ENCODE peak calls at places on chromosomes 1 and 21, in nine cellular contexts. V is H9, L is GF-D8, I is mucosa of gallbladder, S is EL, X is WTC11, P is 8988T, W is ELR, N is NCI-H446 treated with DMSO at 0.1 percent for 48 hours. Y is an unnamed sample.

GRCh38 chr1:24052119-24052695 is 59.7 kb downstream of the MYOM3 start:
- DNase-seq in P (no peak), W (no peak), S (no peak), L (no peak), I (no peak), N (no peak), X (no peak), V (no peak), Y (no peak)

GRCh38 chr1:158649052-158649451 is 37.5 kb downstream of the SPTA1 start:
- DNase-seq in P (no peak), L (no peak), V (no peak), I (no peak), N (no peak), X (no peak), W (no peak), S (no peak), Y (no peak)

GRCh38 chr1:94621392-94621791 is 79.8 kb upstream of the F3 start:
- DNase-seq in W (peak), N (no peak), L (no peak), X (no peak), V (no peak), I (peak), S (peak), P (no peak), Y (no peak)

GRCh38 chr1:74731399-74732052 is 1.3 kb downstream of the CRYZ start:
- DNase-seq in W (peak), X (no peak), L (no peak), P (no peak), N (no peak), V (no peak), S (peak), I (peak), Y (no peak)

GRCh38 chr21:26267389-26267788 is 96.8 kb upstream of the APP start:
- DNase-seq in W (no peak), V (no peak), S (no peak), L (no peak), I (peak), N (peak), P (no peak), X (no peak), Y (no peak)

GRCh38 chr1:200979574-200980451 is 43.7 kb downstream of the KIF21B start:
- DNase-seq in V (peak), L (peak), N (no peak), X (peak), S (peak), I (no peak), P (peak), W (peak), Y (no peak)

GRCh38 chr1:25795955-25796806 is 3.8 kb upstream of the SELENON start:
- DNase-seq in N (no peak), S (no peak), P (no peak), X (no peak), V (no peak), W (no peak), I (no peak), L (no peak), Y (no peak)

GRCh38 chr21:44067011-44067839 is 40.0 kb upstream of the PWP2 start:
- DNase-seq in S (no peak), N (no peak), X (no peak), V (no peak), W (no peak), P (no peak), I (no peak), L (no peak), Y (no peak)

GRCh38 chr1:169928438-169929209 is 34.9 kb upstream of the SCYL3 start:
- DNase-seq in V (no peak), N (peak), S (peak), L (peak), X (no peak), P (no peak), I (no peak), W (peak), Y (peak)

GRCh38 chr1:36486436-36487335 is 4.0 kb upstream of the CSF3R start:
- DNase-seq in P (no peak), I (peak), X (no peak), N (no peak), L (peak), W (no peak), V (no peak), S (no peak), Y (no peak)

GRCh38 chr1:185626344-185626743 is 107.8 kb upstream of the HMCN1 start:
- DNase-seq in N (no peak), S (no peak), V (no peak), I (no peak), P (no peak), W (no peak), X (no peak), L (no peak), Y (no peak)

GRCh38 chr1:226700861-226701260 is 38.2 kb downstream of the ITPKB start:
- DNase-seq in W (no peak), I (no peak), P (no peak), L (no peak), X (no peak), S (no peak), V (no peak), N (no peak), Y (no peak)

GRCh38 chr1:9561429-9561828 is 22.2 kb downstream of the SLC25A33 start:
- DNase-seq in W (peak), X (no peak), P (no peak), N (peak), I (peak), S (peak), L (peak), V (no peak), Y (peak)

GRCh38 chr1:154453577-154454352 is 48.3 kb upstream of the TDRD10 start:
- DNase-seq in S (peak), W (peak), I (no peak), X (no peak), P (no peak), N (no peak), L (peak), V (no peak), Y (no peak)

GRCh38 chr1:212651521-212651920 is 43.0 kb downstream of the ATF3 start:
- DNase-seq in P (no peak), X (no peak), N (no peak), V (no peak), L (no peak), W (peak), I (no peak), S (peak), Y (no peak)

GRCh38 chr1:111635324-111636009 is 15.9 kb downstream of the RAP1A start:
- DNase-seq in I (no peak), L (no peak), P (no peak), N (no peak), S (no peak), W (no peak), V (no peak), X (no peak), Y (no peak)

GRCh38 chr1:39275836-39276507 is 71.5 kb downstream of the MACF1 start:
- DNase-seq in W (no peak), P (no peak), S (no peak), N (no peak), V (no peak), X (no peak), L (no peak), I (no peak), Y (peak)

GRCh38 chr1:160813215-160813614 is 17.2 kb downstream of the LY9 start:
- DNase-seq in L (no peak), I (no peak), N (no peak), X (no peak), V (no peak), W (peak), S (no peak), P (peak), Y (no peak)

GRCh38 chr1:17494114-17494729 is 45.3 kb upstream of the ARHGEF10L start:
- DNase-seq in V (peak), N (no peak), P (peak), I (peak), L (no peak), X (peak), W (peak), S (peak), Y (peak)

GRCh38 chr1:240237305-240237721 is 145.6 kb downstream of the FMN2 start:
- DNase-seq in W (peak), L (no peak), N (no peak), S (peak), I (no peak), V (no peak), X (no peak), P (no peak), Y (no peak)

GRCh38 chr1:100542264-100542663 is 4.3 kb downstream of the GPR88 start:
- DNase-seq in L (no peak), P (no peak), X (no peak), W (no peak), S (no peak), N (peak), V (no peak), I (no peak), Y (peak)

GRCh38 chr1:19569786-19570185 is 74.3 kb upstream of the NBL1 start:
- DNase-seq in N (no peak), V (no peak), P (no peak), I (no peak), L (no peak), X (no peak), S (no peak), W (no peak), Y (no peak)

GRCh38 chr1:181647314-181648035 is 164.2 kb downstream of the CACNA1E start:
- DNase-seq in L (no peak), P (no peak), S (no peak), X (no peak), V (no peak), I (peak), W (no peak), N (no peak), Y (no peak)

GRCh38 chr1:25683731-25684130 is 67.1 kb downstream of the MAN1C1 start:
- DNase-seq in I (no peak), V (no peak), W (peak), S (peak), N (no peak), L (no peak), X (no peak), P (no peak), Y (no peak)

GRCh38 chr1:93143136-93143535 is 37.1 kb downstream of the TMED5 start:
- DNase-seq in N (no peak), L (no peak), I (no peak), V (no peak), S (no peak), X (no peak), W (no peak), P (no peak), Y (no peak)

GRCh38 chr1:109197163-109198042 is 16.3 kb upstream of the SARS1 start:
- DNase-seq in W (peak), S (peak), L (no peak), V (peak), P (peak), I (peak), X (no peak), N (no peak), Y (no peak)

GRCh38 chr1:58933599-58933926 is 149.7 kb upstream of the JUN start:
- DNase-seq in X (no peak), N (no peak), V (no peak), P (no peak), L (no peak), W (peak), S (no peak), I (no peak), Y (no peak)

GRCh38 chr1:247548092-247548491 is 842 bp upstream of the GCSAML start:
- DNase-seq in S (no peak), L (peak), X (no peak), P (no peak), W (no peak), V (no peak), N (no peak), I (no peak), Y (no peak)

GRCh38 chr1:8092603-8093141 is 66.6 kb upstream of the ERRFI1 start:
- DNase-seq in W (no peak), V (no peak), X (no peak), S (no peak), L (no peak), P (no peak), N (no peak), I (no peak), Y (no peak)

GRCh38 chr21:41403331-41403730 is 22.7 kb upstream of the MX1 start:
- DNase-seq in N (no peak), W (no peak), V (peak), S (no peak), X (no peak), L (no peak), P (no peak), I (no peak), Y (no peak)

GRCh38 chr1:45938029-45938428 is 134.6 kb downstream of the MAST2 start:
- DNase-seq in X (no peak), L (no peak), P (no peak), W (no peak), N (no peak), I (no peak), S (no peak), V (no peak), Y (no peak)

GRCh38 chr1:246564839-246565750 is 966 bp downstream of the TFB2M start:
- DNase-seq in S (peak), L (peak), N (no peak), V (no peak), P (no peak), I (no peak), W (peak), X (no peak), Y (no peak)

GRCh38 chr1:65235867-65236805 is 73.2 kb upstream of the DNAJC6 start:
- DNase-seq in W (peak), X (no peak), I (no peak), N (peak), L (no peak), S (peak), P (no peak), V (no peak), Y (peak)

GRCh38 chr21:14522689-14523088 is 23.4 kb downstream of the SAMSN1 start:
- DNase-seq in V (no peak), I (no peak), N (no peak), W (no peak), P (no peak), X (no peak), S (no peak), L (no peak), Y (no peak)

GRCh38 chr1:7117599-7118281 is 332.5 kb downstream of the CAMTA1 start:
- DNase-seq in V (peak), P (peak), I (peak), L (no peak), N (peak), S (peak), W (peak), X (peak), Y (peak)

GRCh38 chr1:207004931-207005830 is 27.4 kb downstream of the C1orf116 start:
- DNase-seq in L (no peak), V (peak), P (peak), I (peak), W (peak), N (peak), X (peak), S (peak), Y (peak)

GRCh38 chr1:180540697-180541594 is 17.8 kb upstream of the OVAAL start:
- DNase-seq in X (no peak), V (no peak), P (no peak), I (no peak), S (peak), W (peak), L (no peak), N (no peak), Y (no peak)

GRCh38 chr21:19458295-19458694 is 1054.7 kb upstream of the TMPRSS15 start:
- DNase-seq in V (no peak), I (no peak), S (no peak), X (no peak), P (no peak), W (no peak), L (no peak), N (no peak), Y (no peak)